ENCODE peak calls at places on chromosomes 16 and 17, in ten cellular contexts. A is cardiac fibroblast, G is uterus, O is kidney epithelial cell, F is GM23338, Z is astrocyte of the spinal cord, L is body of pancreas, B is thyroid gland, R is GM12878, S is psoas muscle. D is an unnamed sample.

GRCh38 chr17:44878627-44879221 is 20.5 kb downstream of the EFTUD2 start:
- DNase-seq in Z (peak), R (no peak), S (no peak), O (no peak), B (peak), A (peak), G (peak), L (no peak), F (peak), D (no peak)

GRCh38 chr17:1329745-1330343 is 50.4 kb downstream of the TRARG1 start:
- DNase-seq in R (no peak), O (no peak), F (no peak), Z (no peak), B (no peak), A (no peak), S (no peak), G (no peak), L (no peak), D (no peak)

GRCh38 chr17:897970-898619 is 81.5 kb downstream of the NXN start:
- DNase-seq in F (no peak), B (no peak), S (no peak), R (no peak), G (no peak), A (no peak), O (no peak), L (no peak), Z (no peak), D (peak)

GRCh38 chr17:15944720-15945492 is at the start of gene ADORA2B:
- DNase-seq in O (no peak), R (no peak), Z (peak), G (no peak), B (peak), A (peak), F (peak), S (peak), L (peak), D (no peak)

GRCh38 chr16:30113031-30113710 is at the start of gene GDPD3:
- DNase-seq in R (no peak), G (no peak), F (no peak), O (no peak), A (no peak), L (no peak), Z (no peak), B (no peak), S (no peak), D (no peak)

GRCh38 chr16:70696952-70697600 is 11.2 kb upstream of the MTSS2 start:
- DNase-seq in B (peak), R (no peak), S (no peak), O (no peak), F (no peak), L (no peak), G (no peak), A (no peak), Z (no peak), D (no peak)

GRCh38 chr16:19715566-19715965 is 2.5 kb downstream of the KNOP1 start:
- DNase-seq in R (no peak), O (no peak), G (no peak), S (no peak), A (no peak), F (no peak), B (peak), L (no peak), Z (no peak), D (no peak)

GRCh38 chr17:1147664-1148063 is 32.1 kb downstream of the ABR start:
- DNase-seq in O (no peak), R (no peak), S (no peak), F (peak), A (peak), L (peak), Z (peak), G (no peak), B (peak), D (peak)

GRCh38 chr17:76385892-76386786 is 1.7 kb downstream of the SPHK1 start:
- DNase-seq in F (peak), B (peak), Z (peak), A (peak), L (peak), S (peak), G (peak), O (no peak), R (no peak), D (no peak)

GRCh38 chr17:74768069-74768762 is 7.9 kb downstream of the NAT9 start:
- DNase-seq in F (no peak), O (no peak), A (peak), B (peak), R (no peak), S (peak), L (peak), Z (peak), G (no peak), D (no peak)

GRCh38 chr16:30967795-30968194 is 10.2 kb downstream of the SETD1A start:
- DNase-seq in A (no peak), S (no peak), G (no peak), Z (no peak), L (no peak), O (no peak), B (no peak), F (no peak), R (no peak), D (no peak)

GRCh38 chr17:49223517-49224197 is 6.9 kb downstream of the PHOSPHO1 start:
- DNase-seq in B (peak), A (peak), S (peak), F (peak), L (peak), Z (no peak), R (no peak), G (peak), O (no peak), D (no peak)

GRCh38 chr16:64615647-64616280 is 506.1 kb downstream of the CDH11 start:
- DNase-seq in Z (peak), A (peak), R (no peak), G (no peak), O (no peak), S (peak), F (peak), L (peak), B (no peak), D (no peak)

GRCh38 chr16:66928702-66929388 is 3.5 kb upstream of the RRAD start:
- DNase-seq in G (no peak), Z (peak), R (no peak), B (peak), S (peak), A (peak), F (peak), O (no peak), L (no peak), D (no peak)

GRCh38 chr17:57075785-57076184 is 9.3 kb upstream of the AKAP1 start:
- DNase-seq in R (no peak), B (no peak), L (no peak), F (no peak), G (no peak), S (no peak), O (no peak), Z (no peak), A (no peak), D (no peak)

GRCh38 chr16:67959520-67959919 is 8.9 kb downstream of the SLC12A4 start:
- DNase-seq in L (no peak), Z (no peak), A (peak), G (no peak), F (no peak), R (no peak), S (peak), O (no peak), B (no peak), D (no peak)

GRCh38 chr16:12208341-12209035 is 232.0 kb downstream of the SNX29 start:
- DNase-seq in B (no peak), G (no peak), O (no peak), F (no peak), A (no peak), S (no peak), L (no peak), Z (no peak), R (no peak), D (no peak)

GRCh38 chr16:71919033-71919432 is 23.7 kb downstream of the IST1 start:
- DNase-seq in G (no peak), R (no peak), Z (no peak), S (no peak), O (no peak), B (no peak), A (no peak), F (no peak), L (no peak), D (no peak)

DNA sequence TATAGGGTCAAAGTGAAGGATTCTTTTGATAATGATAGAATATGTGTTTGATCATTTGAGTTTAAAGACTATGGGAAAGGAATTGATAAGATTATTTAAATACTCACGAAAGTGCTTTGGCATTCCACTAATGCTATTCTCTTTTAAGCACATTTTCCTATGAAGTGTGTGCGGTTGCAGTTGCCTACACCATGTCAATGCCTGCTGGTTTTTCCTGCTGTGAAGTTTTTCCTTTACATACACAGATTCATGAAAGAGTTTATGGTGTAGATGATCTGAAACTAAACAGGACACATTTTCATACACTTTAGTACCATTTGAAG is 78.7 kb downstream of the VMP1 start:
- DNase-seq in Z (no peak), A (no peak), B (no peak), L (no peak), F (no peak), S (no peak), O (no peak), R (no peak), G (no peak), D (no peak)
- H3K4me3 ChIP-seq in Z (no peak), A (no peak), B (no peak), L (no peak), F (no peak), S (peak), O (no peak), R (peak), G (no peak), D (no peak)

DNA sequence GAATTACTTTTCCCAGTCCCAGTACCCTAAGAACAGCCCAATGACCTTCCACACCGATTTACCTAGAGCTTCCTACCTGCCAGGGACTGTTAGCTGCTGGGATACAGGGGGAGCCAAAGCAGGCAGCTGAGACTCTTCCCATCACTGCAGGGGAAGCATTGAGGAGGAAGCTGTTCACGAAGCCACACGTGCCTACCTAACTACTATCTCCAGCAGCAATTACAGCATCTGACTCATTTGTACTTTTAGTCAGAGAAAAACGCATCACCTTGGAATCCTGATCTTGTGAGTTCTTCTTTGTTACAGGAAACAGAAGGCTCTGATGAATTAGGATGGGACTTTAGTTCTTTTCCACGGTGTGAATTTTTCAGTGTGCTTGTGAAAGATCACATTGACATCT is 113.7 kb upstream of the DHX40 start:
- DNase-seq in O (peak), G (no peak), A (no peak), S (no peak), F (peak), Z (peak), B (no peak), L (no peak), R (no peak), D (no peak)
- TF ChIP-seq CTCF in O (no peak), G (no peak), A (no peak), S (no peak), F (peak), Z (no peak), B (no peak), L (no peak), R (no peak), D (no peak)

GRCh38 chr16:704552-705380 is 835 bp downstream of the FBXL16 start:
- DNase-seq in L (no peak), F (no peak), A (no peak), R (no peak), O (no peak), Z (no peak), B (no peak), S (no peak), G (no peak), D (no peak)

GRCh38 chr16:703406-703805 is 2.2 kb downstream of the FBXL16 start:
- DNase-seq in F (no peak), A (no peak), Z (no peak), S (no peak), L (no peak), R (no peak), B (no peak), G (no peak), O (no peak), D (no peak)

GRCh38 chr16:702341-702740 is 3.3 kb downstream of the FBXL16 start:
- DNase-seq in L (no peak), B (no peak), G (no peak), F (no peak), O (no peak), A (no peak), Z (no peak), R (no peak), S (no peak), D (no peak)

GRCh38 chr16:705748-706188 is at the start of gene FBXL16:
- DNase-seq in G (no peak), R (no peak), B (no peak), S (no peak), F (peak), L (no peak), Z (no peak), O (no peak), A (no peak), D (no peak)

GRCh38 chr16:704047-704446 is 1.6 kb downstream of the FBXL16 start:
- DNase-seq in S (no peak), B (no peak), G (no peak), R (no peak), F (no peak), O (no peak), A (no peak), Z (no peak), L (no peak), D (no peak)
- H3K4me3 ChIP-seq in S (no peak), B (no peak), G (no peak), R (no peak), F (no peak), O (no peak), A (no peak), Z (no peak), L (no peak), D (no peak)

GRCh38 chr17:10318540-10318939 is 54.3 kb downstream of the MYH13 start:
- DNase-seq in G (no peak), Z (no peak), R (no peak), A (no peak), F (peak), L (no peak), S (no peak), B (no peak), O (no peak), D (no peak)

GRCh38 chr17:10314332-10314731 is 58.5 kb downstream of the MYH13 start:
- DNase-seq in F (no peak), B (no peak), Z (no peak), R (no peak), S (no peak), L (no peak), A (no peak), O (no peak), G (no peak), D (no peak)

GRCh38 chr17:10313037-10313672 is 59.7 kb downstream of the MYH13 start:
- DNase-seq in F (peak), L (no peak), B (no peak), O (no peak), Z (no peak), R (no peak), A (no peak), G (no peak), S (no peak), D (no peak)

DNA sequence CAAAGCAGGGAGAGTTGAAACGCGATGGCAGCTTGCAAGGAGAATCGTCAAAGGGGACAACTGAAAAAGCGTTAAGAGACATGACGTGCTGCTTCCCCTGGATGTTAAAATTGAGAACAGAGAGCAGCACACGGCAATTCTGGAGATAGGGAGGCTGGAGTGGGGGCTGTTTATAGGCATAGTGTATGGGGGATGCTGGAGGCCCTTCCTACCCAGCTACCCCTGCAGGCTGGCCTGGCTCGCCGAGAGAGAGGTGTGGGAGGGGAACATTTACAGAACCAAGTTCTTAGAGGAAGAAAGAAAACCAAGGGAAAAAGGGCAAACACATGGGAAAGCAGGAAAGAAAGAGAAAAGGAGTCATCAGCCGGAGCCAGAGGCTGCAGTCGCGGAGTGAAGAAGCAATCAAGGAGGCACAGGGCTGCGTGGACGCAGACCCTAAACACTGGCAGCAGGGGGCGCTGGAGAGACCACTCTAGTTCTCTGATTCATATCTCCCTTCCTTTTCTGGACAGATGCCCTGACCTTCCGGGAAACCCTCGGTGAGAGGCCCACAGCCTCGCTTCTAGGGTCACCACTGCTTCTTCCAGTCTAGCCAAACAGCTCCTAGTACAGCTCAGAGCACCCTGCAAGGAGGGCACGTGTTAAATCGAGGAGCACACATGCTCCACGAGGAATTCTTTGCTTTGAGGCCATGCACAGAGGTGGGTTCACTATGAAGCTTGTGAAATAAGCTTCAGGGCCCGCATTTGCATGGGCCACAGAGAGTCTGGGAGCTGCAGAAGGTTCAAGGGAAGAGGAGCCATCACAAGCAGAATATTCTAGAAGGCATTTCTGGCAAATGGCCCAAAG is 55.6 kb downstream of the MYH13 start:
- DNase-seq in R (no peak), O (no peak), F (peak), G (peak), L (peak), A (peak), S (peak), Z (peak), B (peak), D (no peak)
- TF ChIP-seq CTCF in R (peak), O (peak), F (peak), G (peak), L (peak), A (peak), S (peak), Z (peak), B (peak), D (peak)

GRCh38 chr16:3952342-3953131 is 72.0 kb upstream of the CREBBP start:
- DNase-seq in R (no peak), F (peak), A (peak), O (no peak), B (peak), L (peak), Z (no peak), G (no peak), S (peak), D (no peak)

GRCh38 chr16:3951861-3952332 is 71.4 kb upstream of the CREBBP start:
- DNase-seq in B (no peak), L (no peak), R (no peak), G (no peak), Z (peak), F (no peak), A (peak), O (no peak), S (peak), D (peak)

GRCh38 chr16:3949287-3949686 is 68.8 kb upstream of the CREBBP start:
- DNase-seq in A (peak), F (no peak), S (peak), G (no peak), O (no peak), L (no peak), B (peak), R (no peak), Z (no peak), D (no peak)

GRCh38 chr16:3949946-3950342 is 69.4 kb upstream of the CREBBP start:
- DNase-seq in B (no peak), L (no peak), G (no peak), R (no peak), O (no peak), S (no peak), A (no peak), Z (no peak), F (no peak), D (no peak)

GRCh38 chr16:3950343-3951193 is 70.1 kb upstream of the CREBBP start:
- DNase-seq in Z (peak), F (no peak), S (peak), R (no peak), O (peak), B (peak), A (peak), G (peak), L (peak), D (peak)
- H3K4me3 ChIP-seq in Z (no peak), F (no peak), S (peak), R (no peak), O (no peak), B (no peak), A (peak), G (peak), L (no peak), D (peak)

DNA sequence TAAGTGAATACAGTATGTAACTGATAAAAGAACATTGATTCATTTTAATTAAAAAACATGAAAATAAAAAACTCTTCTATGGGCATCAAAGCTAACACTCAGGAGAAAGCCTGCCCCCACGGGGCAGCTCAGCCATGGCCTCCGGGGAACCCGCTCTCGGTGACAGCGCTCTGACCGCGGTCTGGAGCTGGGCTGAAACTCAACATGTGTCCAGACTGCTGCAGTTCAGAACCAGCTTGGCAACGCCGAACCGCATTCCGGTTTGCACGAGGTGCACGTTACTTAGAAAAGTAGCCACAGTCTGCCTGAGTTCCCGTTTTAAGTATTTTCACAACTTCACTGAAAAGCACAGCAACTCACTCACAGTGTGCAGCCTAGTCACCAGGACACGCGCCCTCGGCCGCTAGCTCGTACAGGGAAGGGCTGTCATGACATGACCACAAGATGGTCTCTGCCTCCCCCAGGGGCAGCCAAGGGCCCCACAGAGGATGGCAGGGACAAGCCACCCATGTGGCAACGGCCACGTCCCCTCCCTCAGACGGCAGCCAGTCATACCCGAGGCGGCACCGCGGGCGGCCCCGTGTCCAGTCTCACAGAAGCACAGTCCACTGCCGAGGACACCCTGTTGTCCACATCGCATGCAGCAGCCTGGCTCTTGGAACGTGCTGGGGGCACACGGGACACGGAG is 77.1 kb upstream of the METRNL start:
- DNase-seq in F (no peak), G (no peak), A (no peak), O (no peak), L (no peak), S (no peak), Z (no peak), B (no peak), R (no peak), D (no peak)
- TF ChIP-seq CTCF in F (no peak), G (no peak), A (no peak), O (no peak), L (no peak), S (no peak), Z (no peak), B (no peak), R (no peak), D (no peak)

GRCh38 chr16:50265716-50266336 is 525 bp upstream of the ADCY7 start:
- DNase-seq in R (no peak), S (peak), B (no peak), F (no peak), O (no peak), Z (no peak), L (no peak), A (no peak), G (no peak), D (no peak)

GRCh38 chr16:50267651-50268050 is 1.3 kb downstream of the ADCY7 start:
- DNase-seq in O (no peak), S (peak), L (no peak), A (no peak), R (no peak), B (no peak), F (no peak), Z (no peak), G (no peak), D (no peak)

GRCh38 chr16:50268352-50268751 is 2.0 kb downstream of the ADCY7 start:
- DNase-seq in B (no peak), S (peak), L (no peak), Z (no peak), F (no peak), G (no peak), R (no peak), A (no peak), O (no peak), D (no peak)

GRCh38 chr16:50266337-50267091 is at the start of gene ADCY7:
- DNase-seq in F (peak), R (no peak), G (no peak), Z (peak), L (peak), B (peak), S (peak), A (peak), O (peak), D (peak)

GRCh38 chr16:50267151-50267631 is 840 bp downstream of the ADCY7 start:
- DNase-seq in A (no peak), F (no peak), L (no peak), B (no peak), S (peak), R (no peak), G (no peak), Z (no peak), O (no peak), D (no peak)
- H3K4me3 ChIP-seq in A (no peak), F (no peak), L (no peak), B (no peak), S (peak), R (peak), G (no peak), Z (peak), O (no peak), D (no peak)

D was measured in astrocyte of the cerebellum.